ENCODE peak calls at places on chromosomes 2 and 18, in five cellular contexts. Q, C, U, K and M are unnamed samples.

GRCh38 chr2:180873219-180873618 is 107.2 kb upstream of the UBE2E3 start:
- DNase-seq in Q (no peak), C (no peak), U (no peak), K (no peak), M (no peak)

GRCh38 chr18:41326311-41326710 is 628.7 kb upstream of the PIK3C3 start:
- DNase-seq in Q (peak), C (no peak), U (no peak), K (no peak), M (no peak)

GRCh38 chr2:67451086-67451832 is 54.1 kb downstream of the ETAA1 start:
- DNase-seq in Q (peak), C (no peak), U (no peak), K (no peak), M (no peak)

GRCh38 chr2:10514743-10515142 is 66.6 kb upstream of the ODC1 start:
- DNase-seq in Q (peak), C (no peak), U (no peak), K (no peak), M (no peak)

GRCh38 chr2:70454936-70455544 is 98.6 kb downstream of the TGFA start:
- DNase-seq in Q (no peak), C (no peak), U (no peak), K (no peak), M (no peak)

GRCh38 chr2:1051075-1051474 is 100.4 kb downstream of the SNTG2 start:
- DNase-seq in Q (peak), C (no peak), U (no peak), K (no peak), M (no peak)

GRCh38 chr18:62829936-62830335 is 114.6 kb downstream of the PHLPP1 start:
- DNase-seq in Q (no peak), C (no peak), U (no peak), K (no peak), M (no peak)

GRCh38 chr2:231029563-231029962 is 7.8 kb upstream of the C2orf72 start:
- DNase-seq in Q (no peak), C (no peak), U (no peak), K (no peak), M (no peak)

GRCh38 chr2:44615950-44616518 is 254.3 kb downstream of the CAMKMT start:
- DNase-seq in Q (no peak), C (no peak), U (peak), K (no peak), M (peak)

GRCh38 chr2:129802290-129802689 is 177.2 kb upstream of the RAB6C start:
- DNase-seq in Q (no peak), C (no peak), U (no peak), K (no peak), M (no peak)

GRCh38 chr2:35355056-35355455 is 1000.5 kb upstream of the CRIM1 start:
- DNase-seq in Q (no peak), C (no peak), U (no peak), K (no peak), M (no peak)

GRCh38 chr2:227033471-227034148 is 130.4 kb downstream of the COL4A4 start:
- DNase-seq in Q (peak), C (no peak), U (peak), K (peak), M (peak)

GRCh38 chr2:135913726-135914365 is 37.6 kb upstream of the MCM6 start:
- DNase-seq in Q (peak), C (no peak), U (peak), K (peak), M (peak)

GRCh38 chr2:121777699-121778058 is 22.2 kb downstream of the TSN start:
- DNase-seq in Q (peak), C (no peak), U (no peak), K (peak), M (no peak)

GRCh38 chr2:98468621-98469236 is 24.1 kb downstream of the INPP4A start:
- DNase-seq in Q (peak), C (no peak), U (no peak), K (no peak), M (no peak)

GRCh38 chr2:122528061-122528460 is 772.6 kb downstream of the TSN start:
- DNase-seq in Q (peak), C (no peak), U (no peak), K (no peak), M (no peak)

GRCh38 chr18:22342625-22343024 is 75.1 kb downstream of the CTAGE1 start:
- DNase-seq in Q (peak), C (no peak), U (no peak), K (no peak), M (no peak)

GRCh38 chr2:138365581-138365980 is 136.0 kb upstream of the SPOPL start:
- DNase-seq in Q (peak), C (no peak), U (no peak), K (no peak), M (no peak)

GRCh38 chr2:85398426-85399182 is 11.6 kb downstream of the CAPG start:
- DNase-seq in Q (no peak), C (no peak), U (no peak), K (no peak), M (no peak)

GRCh38 chr18:48634491-48634890 is 95.7 kb downstream of the CTIF start:
- DNase-seq in Q (no peak), C (no peak), U (no peak), K (no peak), M (no peak)

GRCh38 chr2:100957971-100958653 is 44.0 kb upstream of the RPL31 start:
- DNase-seq in Q (peak), C (no peak), U (no peak), K (no peak), M (no peak)

GRCh38 chr2:15809504-15809903 is 130.8 kb upstream of the MYCN start:
- DNase-seq in Q (no peak), C (no peak), U (no peak), K (no peak), M (no peak)

GRCh38 chr2:1546023-1546591 is 132.8 kb downstream of the TPO start:
- DNase-seq in Q (peak), C (no peak), U (peak), K (peak), M (peak)

GRCh38 chr2:32663864-32664263 is 36.0 kb downstream of the TTC27 start:
- DNase-seq in Q (peak), C (no peak), U (no peak), K (no peak), M (no peak)

GRCh38 chr2:109702250-109702985 is 88.3 kb downstream of the SOWAHC start:
- DNase-seq in Q (peak), C (no peak), U (no peak), K (no peak), M (no peak)

GRCh38 chr2:196249860-196250259 is 78.5 kb upstream of the STK17B start:
- DNase-seq in Q (no peak), C (no peak), U (no peak), K (no peak), M (no peak)

GRCh38 chr2:222318026-222318711 is 19.4 kb upstream of the PAX3 start:
- DNase-seq in Q (peak), C (peak), U (peak), K (peak), M (peak)

GRCh38 chr18:36015629-36016028 is 43.1 kb downstream of the RMP24 start:
- DNase-seq in Q (no peak), C (no peak), U (no peak), K (no peak), M (no peak)

GRCh38 chr2:230643576-230644291 is 68.9 kb upstream of the CAB39 start:
- DNase-seq in Q (no peak), C (no peak), U (no peak), K (no peak), M (no peak)

GRCh38 chr2:173076557-173077345 is 1.1 kb downstream of the MAP3K20 start:
- DNase-seq in Q (peak), C (peak), U (peak), K (peak), M (peak)

GRCh38 chr2:7881456-7881855 is 800.4 kb upstream of the ID2 start:
- DNase-seq in Q (no peak), C (no peak), U (no peak), K (no peak), M (no peak)

GRCh38 chr2:128357561-128358370 is 39.1 kb upstream of the HS6ST1 start:
- DNase-seq in Q (no peak), C (peak), U (no peak), K (no peak), M (no peak)

GRCh38 chr18:4035521-4035920 is 419.6 kb downstream of the DLGAP1 start:
- DNase-seq in Q (no peak), C (no peak), U (no peak), K (no peak), M (no peak)

GRCh38 chr18:6476201-6476600 is 61.5 kb upstream of the L3MBTL4 start:
- DNase-seq in Q (no peak), C (no peak), U (no peak), K (no peak), M (no peak)

GRCh38 chr18:9017170-9017899 is 85.2 kb upstream of the NDUFV2 start:
- DNase-seq in Q (peak), C (peak), U (peak), K (no peak), M (peak)

GRCh38 chr2:47008381-47009280 is 93.0 kb upstream of the MCFD2 start:
- DNase-seq in Q (peak), C (peak), U (peak), K (peak), M (peak)

GRCh38 chr2:143264851-143265250 is 135.6 kb downstream of the ARHGAP15 start:
- DNase-seq in Q (peak), C (no peak), U (no peak), K (no peak), M (no peak)

GRCh38 chr2:19769513-19769912 is 132.3 kb downstream of the TTC32 start:
- DNase-seq in Q (peak), C (no peak), U (no peak), K (no peak), M (no peak)
- TF ChIP-seq CTCF in Q (peak), C (peak), U (peak), K (peak), M (peak)

GRCh38 chr18:50722311-50722710 is 97.5 kb downstream of the MRO start:
- DNase-seq in Q (no peak), C (no peak), U (no peak), K (no peak), M (no peak)
- TF ChIP-seq CTCF in Q (no peak), C (no peak), U (no peak), K (no peak), M (no peak)

GRCh38 chr2:64643838-64644219 is 9.9 kb downstream of the SERTAD2 start:
- DNase-seq in Q (no peak), C (no peak), U (no peak), K (no peak), M (no peak)

GRCh38 chr2:64641585-64641984 is 12.1 kb downstream of the SERTAD2 start:
- DNase-seq in Q (no peak), C (peak), U (no peak), K (no peak), M (no peak)

GRCh38 chr2:64646007-64646880 is 7.5 kb downstream of the SERTAD2 start:
- DNase-seq in Q (peak), C (peak), U (peak), K (peak), M (peak)

GRCh38 chr2:64645014-64645418 is 8.7 kb downstream of the SERTAD2 start:
- DNase-seq in Q (peak), C (peak), U (peak), K (peak), M (peak)

DNA sequence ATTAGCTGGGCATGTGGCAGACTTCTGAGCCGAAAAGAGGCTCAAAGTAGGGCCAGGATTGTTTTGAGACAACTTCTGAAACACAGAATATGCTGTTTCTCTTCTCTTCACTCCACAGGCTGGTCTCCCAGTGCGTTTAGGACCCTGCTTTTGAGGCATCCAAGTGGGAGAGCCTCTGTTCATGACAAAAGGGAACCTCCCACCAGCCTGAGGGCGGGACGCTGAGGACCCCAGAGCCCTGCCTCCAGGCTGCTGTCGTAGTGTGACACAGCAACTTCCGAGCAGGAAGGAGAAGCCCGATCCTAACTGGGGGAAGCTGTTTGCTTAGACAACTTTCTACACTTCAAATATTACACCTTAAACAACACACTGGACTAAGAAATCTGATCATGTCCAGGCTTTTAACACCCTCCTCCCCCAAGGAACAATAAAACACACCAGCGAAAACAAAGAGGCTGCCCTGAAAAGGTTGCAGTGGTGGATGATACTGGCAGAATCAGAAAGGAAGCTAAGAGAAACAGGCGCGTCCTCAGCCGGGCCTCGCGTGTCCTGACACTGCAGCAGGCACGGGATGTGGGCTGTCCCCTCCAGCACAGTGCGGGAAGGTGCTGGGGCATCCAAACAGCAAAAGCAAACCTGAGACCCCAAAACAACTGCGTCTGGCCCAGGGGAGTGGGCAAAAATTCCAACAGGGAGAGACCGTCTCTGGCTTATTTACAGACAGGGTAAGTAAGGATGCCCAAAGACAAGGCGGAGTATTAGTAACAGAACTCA is 9.3 kb downstream of the SERTAD2 start:
- DNase-seq in Q (peak), C (peak), U (peak), K (peak), M (peak)
- TF ChIP-seq CTCF in Q (no peak), C (no peak), U (no peak), K (no peak), M (no peak)

DNA sequence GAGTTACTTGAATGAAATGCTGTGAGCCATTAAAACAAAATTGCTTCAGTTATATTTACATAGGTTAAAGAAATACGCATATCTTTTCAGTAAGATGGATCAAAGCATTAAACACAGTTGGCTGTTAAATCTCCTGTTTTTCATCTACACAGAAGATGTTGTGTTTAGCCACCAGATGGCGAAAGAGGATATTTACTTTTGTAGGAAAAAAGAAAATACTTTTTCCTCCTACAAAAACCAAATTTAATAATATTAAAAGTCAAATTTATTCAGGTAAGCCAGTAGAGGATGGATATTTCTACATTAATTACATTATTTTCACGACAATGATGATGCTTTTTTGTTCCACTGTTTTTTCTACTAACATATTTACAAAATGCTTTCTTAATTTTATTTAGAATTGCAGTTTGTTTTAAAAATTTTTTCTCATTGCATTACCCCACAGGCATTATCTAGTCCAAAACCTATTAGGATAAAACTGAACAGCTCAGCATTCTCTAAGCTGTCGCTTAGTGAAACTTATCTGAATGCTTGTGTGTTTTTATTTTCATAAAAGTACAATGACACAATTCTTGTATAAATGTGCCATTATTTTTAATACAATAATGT is 173.7 kb downstream of the ASXL3 start:
- DNase-seq in Q (peak), C (no peak), U (no peak), K (no peak), M (no peak)
- TF ChIP-seq CTCF in Q (peak), C (peak), U (peak), K (peak), M (peak)

DNA sequence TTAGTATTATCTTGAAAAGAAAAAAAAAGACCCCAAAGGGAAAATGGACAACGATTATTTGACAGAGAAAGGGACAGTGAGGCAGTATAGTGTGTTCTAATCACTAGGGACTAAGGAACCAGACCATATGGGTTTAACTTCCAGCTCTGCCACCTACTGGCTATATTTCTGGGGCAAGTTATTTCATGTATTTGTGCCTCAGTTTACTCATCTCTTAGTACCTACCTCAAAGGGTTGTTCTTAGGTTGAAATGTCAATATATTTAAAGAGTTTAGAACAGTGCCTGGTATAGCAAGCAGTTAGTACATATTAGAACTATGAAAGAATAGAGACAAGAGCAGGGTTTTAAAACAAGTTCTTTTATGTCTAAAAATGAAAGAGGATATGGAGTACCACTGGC is 42.7 kb downstream of the PRKD3 start:
- DNase-seq in Q (no peak), C (no peak), U (no peak), K (no peak), M (no peak)
- TF ChIP-seq CTCF in Q (no peak), C (no peak), U (no peak), K (peak), M (no peak)